ENCODE peak calls at places on chromosomes 12 and 14, in nine cellular contexts. B is AG10803, X is WTC11, P is fibroblast of lung, Y is lower lobe of right lung, U is cardiac muscle cell, M is HL-60, S is left ventricle myocardium inferior, C is lung. V is an unnamed sample.

GRCh38 chr12:132397152-132397933 is 68.0 kb upstream of the GALNT9 start:
- DNase-seq in B (no peak), X (peak; percentile 11), P (no peak), Y (peak; percentile 31), U (no peak), M (no peak), S (peak; percentile 5), C (no peak), V (no peak)

GRCh38 chr12:107955966-107956643 is 173.0 kb upstream of the WSCD2 start:
- DNase-seq in B (no peak), X (no peak), P (no peak), Y (no peak), U (peak; percentile 38), M (no peak), S (no peak), C (no peak), V (no peak)

GRCh38 chr14:23580152-23580926 is 1.7 kb upstream of the JPH4 start:
- DNase-seq in B (no peak), X (no peak), P (no peak), Y (no peak), U (no peak), M (no peak), S (no peak), C (no peak), V (no peak)

GRCh38 chr12:110135012-110135411 is 10.9 kb downstream of the IFT81 start:
- DNase-seq in B (peak; percentile 88), X (no peak), P (peak; percentile 26), Y (no peak), U (peak; percentile 8), M (no peak), S (no peak), C (no peak), V (peak; percentile 39)

GRCh38 chr12:24997970-24998582 is 49.2 kb upstream of the BCAT1 start:
- DNase-seq in B (peak; percentile 33), X (no peak), P (peak; percentile 95), Y (no peak), U (no peak), M (no peak), S (no peak), C (no peak), V (peak; percentile 78)

GRCh38 chr12:97275261-97276197 is 187.1 kb upstream of the RMST start:
- DNase-seq in B (no peak), X (peak; percentile 26), P (no peak), Y (no peak), U (no peak), M (no peak), S (no peak), C (no peak), V (no peak)

GRCh38 chr12:6089041-6089823 is 35.2 kb downstream of the VWF start:
- DNase-seq in B (no peak), X (peak; percentile 23), P (no peak), Y (no peak), U (no peak), M (no peak), S (no peak), C (no peak), V (no peak)

GRCh38 chr12:11578461-11578993 is 70.9 kb upstream of the ETV6 start:
- DNase-seq in B (no peak), X (no peak), P (no peak), Y (no peak), U (no peak), M (no peak), S (no peak), C (no peak), V (no peak)

GRCh38 chr14:32312010-32312331 is 17.1 kb upstream of the AKAP6 start:
- DNase-seq in B (no peak), X (no peak), P (no peak), Y (no peak), U (no peak), M (no peak), S (no peak), C (no peak), V (no peak)

GRCh38 chr14:91067186-91067585 is 6.7 kb upstream of the RPS6KA5 start:
- DNase-seq in B (no peak), X (no peak), P (no peak), Y (no peak), U (no peak), M (no peak), S (no peak), C (no peak), V (no peak)

GRCh38 chr12:131608740-131609665 is 101.9 kb upstream of the SFSWAP start:
- DNase-seq in B (peak; percentile 62), X (peak; percentile 82), P (peak; percentile 24), Y (peak; percentile 78), U (peak; percentile 63), M (peak; percentile 56), S (peak; percentile 73), C (peak; percentile 73), V (peak; percentile 58)

GRCh38 chr14:62373889-62374394 is 611.7 kb downstream of the SNAPC1 start:
- DNase-seq in B (no peak), X (no peak), P (no peak), Y (no peak), U (no peak), M (no peak), S (no peak), C (no peak), V (no peak)

GRCh38 chr12:53495903-53496751 is 3.1 kb downstream of the MAP3K12 start:
- DNase-seq in B (peak; percentile 76), X (peak; percentile 69), P (peak; percentile 88), Y (no peak), U (peak; percentile 85), M (peak; percentile 76), S (no peak), C (no peak), V (peak; percentile 93)

GRCh38 chr12:93163260-93164036 is 214.3 kb upstream of the NUDT4 start:
- DNase-seq in B (peak; percentile 95), X (no peak), P (peak; percentile 56), Y (no peak), U (no peak), M (no peak), S (no peak), C (no peak), V (no peak)

GRCh38 chr14:76133103-76133502 is 18.6 kb upstream of the GPATCH2L start:
- DNase-seq in B (peak; percentile 12), X (peak; percentile 51), P (peak; percentile 38), Y (no peak), U (peak; percentile 70), M (peak; percentile 9), S (no peak), C (no peak), V (peak; percentile 38)

GRCh38 chr14:105123981-105124836 is 44.4 kb downstream of the JAG2 start:
- DNase-seq in B (no peak), X (no peak), P (no peak), Y (no peak), U (no peak), M (no peak), S (no peak), C (no peak), V (no peak)

GRCh38 chr12:54182086-54182485 is 6.7 kb downstream of the SMUG1 start:
- DNase-seq in B (no peak), X (no peak), P (no peak), Y (no peak), U (no peak), M (no peak), S (no peak), C (no peak), V (no peak)

GRCh38 chr14:51394804-51395203 is 154.8 kb downstream of the TMX1 start:
- DNase-seq in B (peak; percentile 21), X (no peak), P (no peak), Y (no peak), U (no peak), M (no peak), S (no peak), C (no peak), V (peak; percentile 38)

GRCh38 chr12:68334136-68334535 is 2.0 kb upstream of the MDM1 start:
- DNase-seq in B (no peak), X (no peak), P (no peak), Y (no peak), U (no peak), M (peak; percentile 66), S (no peak), C (no peak), V (no peak)

GRCh38 chr12:19402743-19403400 is 36.4 kb upstream of the AEBP2 start:
- DNase-seq in B (peak; percentile 56), X (no peak), P (peak; percentile 73), Y (peak; percentile 57), U (peak; percentile 23), M (no peak), S (peak; percentile 40), C (peak; percentile 39), V (peak; percentile 74)

GRCh38 chr14:95979339-95980042 is 59.7 kb upstream of the C14orf132 start:
- DNase-seq in B (no peak), X (peak; percentile 52), P (no peak), Y (no peak), U (peak; percentile 12), M (no peak), S (no peak), C (no peak), V (no peak)
- TF ChIP-seq CTCF in B (no peak), X (no peak), P (no peak), Y (no peak), U (peak; percentile 3), M (no peak), S (no peak), C (no peak), V (no peak)

GRCh38 chr14:25267186-25267585 is 217.2 kb upstream of the STXBP6 start:
- DNase-seq in B (no peak), X (no peak), P (no peak), Y (no peak), U (no peak), M (no peak), S (no peak), C (no peak), V (no peak)
- TF ChIP-seq CTCF in B (no peak), X (no peak), P (no peak), Y (no peak), U (no peak), M (no peak), S (no peak), C (no peak), V (no peak)

DNA sequence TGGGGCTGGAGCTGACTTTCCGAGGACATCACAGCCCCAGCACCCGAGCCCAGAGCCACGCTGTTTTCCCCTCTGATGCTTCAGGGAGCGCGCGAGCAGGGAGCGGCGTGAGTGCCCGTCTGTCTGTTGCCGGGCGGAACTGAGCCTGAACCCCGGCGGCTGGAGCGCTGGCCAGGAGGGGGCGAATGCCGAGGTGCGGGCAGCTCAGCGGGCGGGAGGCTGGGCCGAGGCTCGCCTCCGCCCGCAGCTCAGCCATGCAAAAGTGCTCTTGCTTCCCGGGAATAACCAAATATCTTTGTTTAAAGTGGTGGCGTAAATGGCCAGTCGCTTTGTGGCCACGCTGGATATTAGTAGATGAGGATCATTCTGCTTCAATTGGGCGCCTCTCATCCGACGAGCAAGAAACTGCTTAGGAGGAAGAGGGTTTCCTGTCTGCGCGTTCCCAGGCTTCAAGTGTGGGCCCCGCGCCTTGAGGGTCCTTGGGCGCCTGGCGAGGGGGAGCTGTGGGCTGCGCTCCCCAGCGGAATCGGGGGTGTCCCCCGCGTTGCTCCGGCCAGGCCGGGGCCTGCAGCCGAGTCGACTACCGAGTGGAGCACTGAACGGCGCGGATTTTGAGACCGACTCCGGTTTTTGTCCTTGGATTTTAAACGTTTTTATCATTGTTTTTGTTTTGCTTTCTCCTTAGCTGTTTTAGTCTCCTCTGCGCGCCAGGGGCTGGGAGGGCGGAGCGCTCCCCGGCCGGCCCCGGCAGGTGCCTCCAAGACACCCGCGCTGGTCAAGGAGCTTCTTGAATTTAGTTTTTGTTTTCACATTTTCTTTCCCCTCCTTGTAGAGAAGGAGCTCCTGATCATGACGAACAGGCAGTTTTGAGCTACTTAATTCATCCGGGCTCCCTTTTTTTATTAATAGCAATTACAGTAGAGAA is 831 bp upstream of the NKX2-1 start:
- DNase-seq in B (peak; percentile 14), X (peak; percentile 73), P (peak; percentile 11), Y (peak; percentile 79), U (peak; percentile 62), M (peak; percentile 42), S (no peak), C (peak; percentile 65), V (peak; percentile 15)
- TF ChIP-seq CTCF in B (no peak), X (no peak), P (peak; percentile 15), Y (no peak), U (peak; percentile 33), M (no peak), S (peak; percentile 29), C (no peak), V (no peak)

GRCh38 chr12:115946867-115947695 is 330.4 kb downstream of the MED13L start:
- DNase-seq in B (no peak), X (no peak), P (no peak), Y (no peak), U (peak; percentile 24), M (no peak), S (no peak), C (no peak), V (peak; percentile 41)
- TF ChIP-seq CTCF in B (peak; percentile 57), X (peak; percentile 59), P (peak; percentile 48), Y (peak; percentile 9), U (peak; percentile 49), M (peak; percentile 28), S (peak; percentile 39), C (no peak), V (peak; percentile 70)